ENCODE peak calls at places on chromosomes 4 and X, in five cellular contexts. D is WTC11, L is H1, B is K562, W is GM12878. A is an unnamed sample.

GRCh38 chr4:5051210-5051691 is at the start of gene STK32B:
- DNase-seq in L (peak), W (no peak), D (peak), B (peak), A (no peak)

GRCh38 chrX:63673896-63674295 is 111.1 kb downstream of the ARHGEF9 start:
- DNase-seq in B (no peak), W (no peak), D (no peak), L (no peak), A (no peak)

GRCh38 chr4:151442002-151442401 is 33.0 kb downstream of the FHIP1A start:
- DNase-seq in D (no peak), L (no peak), B (no peak), W (no peak), A (no peak)

GRCh38 chrX:151227637-151228036 is 51.3 kb downstream of the GPR50 start:
- DNase-seq in D (peak), L (no peak), W (no peak), B (no peak), A (no peak)

GRCh38 chr4:89492476-89493110 is 185.0 kb upstream of the GPRIN3 start:
- DNase-seq in L (no peak), B (no peak), W (no peak), D (no peak), A (no peak)

GRCh38 chr4:156138781-156139280 is 185.2 kb upstream of the CTSO start:
- DNase-seq in B (no peak), D (no peak), W (no peak), L (no peak), A (no peak)

GRCh38 chrX:47169273-47169672 is 24.3 kb downstream of the RBM10 start:
- DNase-seq in D (no peak), L (no peak), W (no peak), B (no peak), A (no peak)

GRCh38 chr4:81595287-81595686 is 123.6 kb upstream of the RASGEF1B start:
- DNase-seq in B (no peak), L (no peak), D (no peak), W (no peak), A (no peak)

GRCh38 chrX:47751670-47752069 is 85.0 kb upstream of the ZNF81 start:
- DNase-seq in W (no peak), D (peak), L (no peak), B (peak), A (no peak)

GRCh38 chr4:21744046-21744445 is 204.5 kb downstream of the KCNIP4 start:
- DNase-seq in D (no peak), W (no peak), B (no peak), L (no peak), A (no peak)

GRCh38 chr4:158446106-158446505 is 75.6 kb upstream of the RXFP1 start:
- DNase-seq in W (no peak), B (no peak), L (no peak), D (no peak), A (no peak)

GRCh38 chrX:26783512-26784225 is 567.7 kb downstream of the MAGEB5 start:
- DNase-seq in W (no peak), B (peak), D (peak), L (peak), A (peak)
- TF ChIP-seq ATF2 in W (no peak), B (no peak), D (no peak), L (no peak), A (no peak)

GRCh38 chr4:139819082-139819481 is 153.5 kb downstream of the MGST2 start:
- DNase-seq in W (no peak), D (no peak), L (no peak), B (no peak), A (no peak)

GRCh38 chr4:139816856-139817255 is 151.2 kb downstream of the MGST2 start:
- DNase-seq in B (no peak), W (no peak), D (no peak), L (no peak), A (no peak)

GRCh38 chr4:139814285-139815015 is 148.8 kb downstream of the MGST2 start:
- DNase-seq in L (no peak), W (no peak), D (no peak), B (no peak), A (no peak)

GRCh38 chr4:139817657-139818452 is 152.2 kb downstream of the MGST2 start:
- DNase-seq in D (no peak), W (no peak), L (no peak), B (no peak), A (no peak)

GRCh38 chr4:139815646-139816601 is 150.3 kb downstream of the MGST2 start:
- DNase-seq in B (no peak), L (no peak), W (no peak), D (peak), A (no peak)
- TF ChIP-seq ATF2 in B (no peak), L (no peak), W (no peak), D (no peak), A (no peak)

DNA sequence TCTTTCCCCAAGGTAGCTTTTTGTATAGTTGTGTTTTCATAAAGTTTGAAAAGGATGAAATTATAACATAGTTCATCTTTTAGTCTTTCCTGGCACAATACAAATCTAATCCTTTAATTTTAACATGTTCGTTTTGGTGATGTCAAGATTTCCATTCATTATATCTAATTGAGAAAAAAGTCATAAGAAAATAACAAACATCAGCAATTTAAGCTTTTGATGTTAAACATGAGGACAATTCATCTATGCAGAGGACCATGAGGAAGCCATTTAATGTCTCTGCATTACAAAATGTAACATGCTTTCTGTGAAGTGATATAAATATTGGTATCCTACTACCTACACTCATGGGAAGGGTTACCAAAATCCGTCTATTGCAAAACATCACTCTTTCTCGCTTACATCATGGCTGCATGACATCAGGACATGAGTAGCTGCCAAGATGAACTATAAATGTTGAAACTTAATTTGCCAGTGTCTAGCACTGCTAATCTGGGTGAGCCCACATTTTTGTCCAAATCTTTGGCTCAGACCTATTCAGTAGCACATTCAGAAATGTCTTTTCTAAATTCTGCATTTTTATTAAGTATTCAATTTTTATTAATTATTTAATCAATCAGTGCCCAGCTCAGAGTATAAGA is 9.5 kb downstream of the EPGN start:
- DNase-seq in L (no peak), B (no peak), D (no peak), W (no peak), A (no peak)
- TF ChIP-seq ATF2 in L (no peak), B (no peak), D (no peak), W (no peak), A (no peak)

GRCh38 chrX:24340501-24340900 is 19.9 kb upstream of the SUPT20HL1 start:
- DNase-seq in W (no peak), B (no peak), L (no peak), D (no peak), A (no peak)

GRCh38 chrX:24343719-24344118 is 16.7 kb upstream of the SUPT20HL1 start:
- DNase-seq in L (no peak), B (no peak), W (no peak), D (no peak), A (no peak)

GRCh38 chrX:24339911-24340310 is 20.5 kb upstream of the SUPT20HL1 start:
- DNase-seq in L (no peak), D (no peak), B (no peak), W (no peak), A (no peak)

GRCh38 chrX:24341795-24342194 is 18.6 kb upstream of the SUPT20HL1 start:
- DNase-seq in B (no peak), L (no peak), D (no peak), W (no peak), A (no peak)
- TF ChIP-seq ATF2 in B (no peak), L (no peak), D (no peak), W (no peak), A (no peak)

GRCh38 chr4:149404143-149404542 is 411.5 kb downstream of the IQCM start:
- DNase-seq in L (no peak), B (no peak), D (no peak), W (no peak), A (no peak)

DNA sequence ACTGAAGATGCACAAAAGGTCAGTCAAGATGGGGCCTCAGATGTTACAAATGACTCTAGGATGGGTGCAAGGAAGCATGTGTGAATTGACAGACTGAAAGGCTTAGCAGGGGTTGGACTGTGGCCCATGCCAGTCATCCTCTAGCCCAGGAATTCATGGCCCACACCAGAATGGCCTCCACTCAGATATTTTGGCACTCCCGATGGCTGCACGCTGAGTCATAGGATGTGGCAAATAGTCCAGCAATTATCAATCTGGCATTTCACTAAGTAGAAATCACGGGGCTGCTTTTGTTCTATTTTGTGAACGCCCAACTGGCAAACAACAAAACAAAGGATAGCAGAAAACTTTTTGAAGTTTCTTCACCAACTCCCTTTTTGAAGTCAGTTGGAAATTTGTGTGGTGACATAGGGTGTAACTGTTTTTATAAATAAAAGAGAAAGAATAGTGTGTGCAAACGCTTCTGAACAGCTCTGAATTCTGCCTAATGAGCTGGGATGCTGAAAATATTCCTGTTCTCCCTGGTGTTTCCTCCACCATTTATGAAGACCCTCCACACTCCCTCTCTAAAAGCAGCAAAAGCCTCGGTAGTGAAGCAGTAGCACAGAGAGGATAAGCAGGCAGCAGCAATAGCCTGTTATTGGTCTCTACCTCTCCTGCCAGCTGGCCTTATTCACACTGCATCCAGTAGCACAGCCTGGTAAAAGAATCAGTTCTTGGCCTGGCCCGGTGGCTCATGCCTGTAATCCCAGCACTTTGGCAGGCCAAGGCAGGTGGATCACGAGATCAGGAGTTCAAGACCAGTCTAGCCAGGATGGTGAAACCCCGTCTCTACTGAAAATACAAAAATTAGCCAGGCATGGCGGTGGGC is 406.2 kb downstream of the IQCM start:
- DNase-seq in B (no peak), D (no peak), L (no peak), W (no peak), A (no peak)
- TF ChIP-seq ATF2 in B (no peak), D (no peak), L (no peak), W (no peak), A (no peak)

GRCh38 chr4:26023191-26023972 is 109.4 kb downstream of the SMIM20 start:
- DNase-seq in W (no peak), D (no peak), B (no peak), L (no peak), A (peak)
- TF ChIP-seq ATF2 in W (no peak), D (no peak), B (no peak), L (no peak), A (no peak)

DNA sequence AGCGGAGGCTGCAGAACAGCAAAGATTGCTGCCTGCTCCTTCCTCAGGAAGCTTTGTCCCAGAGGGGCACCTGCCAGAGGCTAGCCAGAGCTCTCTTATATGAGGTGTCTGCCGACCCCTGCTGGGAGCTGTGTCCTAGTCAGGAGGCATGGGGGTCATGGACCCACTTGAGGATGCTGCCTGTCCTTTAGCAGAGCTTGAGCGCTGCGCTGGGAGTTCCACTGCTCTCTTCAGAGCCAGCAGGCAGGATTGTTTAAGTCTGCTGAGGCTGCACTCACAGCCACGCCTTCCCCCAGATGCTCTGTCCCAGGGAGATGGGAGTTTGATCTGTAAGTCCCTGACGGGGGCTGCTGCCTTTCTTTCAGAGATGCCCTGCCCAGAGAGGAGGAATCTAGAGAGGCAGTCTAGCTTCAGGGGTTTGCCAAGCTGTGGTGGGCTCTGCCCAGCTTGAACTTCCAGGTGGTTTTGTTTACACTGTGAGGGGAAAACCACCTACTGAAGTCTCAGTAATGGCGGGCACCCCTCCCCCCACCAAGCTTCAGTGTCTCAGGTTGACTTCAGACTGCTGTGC is 10.9 kb downstream of the DCK start:
- DNase-seq in W (no peak), D (peak), L (no peak), B (no peak), A (peak)
- TF ChIP-seq ATF2 in W (no peak), D (no peak), L (no peak), B (no peak), A (no peak)